ENCODE peak calls at places on chromosomes 13 and 19, in six cellular contexts. S, I, C, Y, F and W are unnamed samples.

GRCh38 chr19:39406656-39407393 is at the start of gene ZFP36:
- DNase-seq in S (peak; percentile 76), I (peak; percentile 86), C (peak; percentile 95), Y (peak; percentile 65), F (peak; percentile 95), W (peak; percentile 86)

GRCh38 chr19:45403781-45404556 is 900 bp downstream of the PPP1R13L start:
- DNase-seq in S (peak; percentile 58), I (peak; percentile 63), C (peak; percentile 57), Y (peak; percentile 39), F (no peak), W (peak; percentile 52)

GRCh38 chr13:79434578-79434977 is 28.5 kb upstream of the RBM26 start:
- DNase-seq in S (peak; percentile 70), I (peak; percentile 63), C (peak; percentile 19), Y (no peak), F (no peak), W (no peak)

GRCh38 chr19:40356681-40357595 is 8.4 kb downstream of the PLD3 start:
- DNase-seq in S (no peak), I (peak; percentile 22), C (no peak), Y (no peak), F (no peak), W (no peak)

GRCh38 chr19:2567580-2567979 is 91.7 kb downstream of the GADD45B start:
- DNase-seq in S (no peak), I (no peak), C (no peak), Y (no peak), F (peak; percentile 78), W (no peak)

GRCh38 chr13:24680258-24680920 is at the start of gene ATP12A:
- DNase-seq in S (no peak), I (no peak), C (peak; percentile 30), Y (no peak), F (no peak), W (peak; percentile 26)

GRCh38 chr13:94351292-94352000 is 128.0 kb downstream of the DCT start:
- DNase-seq in S (no peak), I (peak; percentile 71), C (peak; percentile 57), Y (no peak), F (no peak), W (no peak)

GRCh38 chr19:19460761-19461265 is 54.5 kb downstream of the TSSK6 start:
- DNase-seq in S (peak; percentile 11), I (peak; percentile 44), C (no peak), Y (no peak), F (peak; percentile 84), W (peak; percentile 64)

GRCh38 chr13:21050288-21051197 is 10.8 kb downstream of the LATS2 start:
- DNase-seq in S (no peak), I (peak; percentile 36), C (peak; percentile 38), Y (no peak), F (no peak), W (no peak)